ENCODE peak calls at places on chromosomes 7 and 10, in nine cellular contexts. J is sigmoid colon, L is tibial nerve, B is ovary, N is HCT116, Y is stomach, Z is adrenal gland, M is uterus, R is IMR-90. T is an unnamed sample.

GRCh38 chr7:84040365-84040764 is 154.2 kb downstream of the SEMA3A start:
- DNase-seq in R (no peak), Y (peak; percentile 27), N (no peak), B (no peak), M (no peak), J (no peak), Z (no peak), L (no peak), T (no peak)

GRCh38 chr7:22587322-22587721 is 87.3 kb upstream of the STEAP1B start:
- DNase-seq in R (no peak), Y (no peak), B (no peak), N (no peak), Z (no peak), L (no peak), M (no peak), J (no peak), T (no peak)

GRCh38 chr10:82811621-82812020 is 936.6 kb downstream of the NRG3 start:
- DNase-seq in M (no peak), L (no peak), Z (no peak), Y (no peak), R (no peak), N (no peak), B (no peak), J (no peak), T (peak; percentile 6)

GRCh38 chr10:97016728-97017473 is 168.9 kb downstream of the SLIT1 start:
- DNase-seq in R (no peak), N (no peak), J (no peak), L (no peak), Y (no peak), Z (no peak), B (no peak), M (no peak), T (no peak)

GRCh38 chr10:123562811-123563580 is 103.2 kb upstream of the GPR26 start:
- DNase-seq in Y (no peak), L (no peak), B (no peak), N (no peak), R (no peak), Z (no peak), J (peak; percentile 24), M (no peak), T (no peak)

GRCh38 chr10:51786684-51787035 is 87.3 kb upstream of the CSTF2T start:
- DNase-seq in Z (no peak), M (no peak), N (no peak), J (no peak), L (no peak), B (no peak), R (peak; percentile 45), Y (no peak), T (no peak)

GRCh38 chr7:99766484-99767099 is 17.4 kb downstream of the CYP3A4 start:
- DNase-seq in J (no peak), M (no peak), Y (no peak), N (no peak), R (no peak), Z (no peak), B (no peak), L (no peak), T (no peak)

GRCh38 chr10:103637855-103638561 is 144.5 kb downstream of the NEURL1 start:
- DNase-seq in J (peak; percentile 94), M (peak; percentile 93), N (no peak), R (peak; percentile 92), L (peak; percentile 83), Y (peak; percentile 61), B (peak; percentile 86), Z (peak; percentile 81), T (peak; percentile 83)

GRCh38 chr7:120404042-120404441 is 131.1 kb downstream of the KCND2 start:
- DNase-seq in J (no peak), L (no peak), Y (no peak), N (no peak), R (no peak), Z (no peak), M (no peak), B (no peak), T (no peak)

GRCh38 chr10:91856637-91857036 is 52.6 kb downstream of the FGFBP3 start:
- DNase-seq in L (no peak), J (no peak), Z (no peak), M (no peak), R (no peak), N (peak; percentile 3), Y (no peak), B (no peak), T (no peak)

GRCh38 chr10:48458662-48459048 is 146.2 kb downstream of the ARHGAP22 start:
- DNase-seq in N (no peak), L (no peak), Z (no peak), J (no peak), B (no peak), Y (no peak), R (no peak), M (no peak), T (no peak)

GRCh38 chr7:133504825-133505224 is 251.9 kb downstream of the EXOC4 start:
- DNase-seq in N (no peak), L (no peak), Z (no peak), R (peak; percentile 53), Y (no peak), J (no peak), B (no peak), M (no peak), T (no peak)

DNA sequence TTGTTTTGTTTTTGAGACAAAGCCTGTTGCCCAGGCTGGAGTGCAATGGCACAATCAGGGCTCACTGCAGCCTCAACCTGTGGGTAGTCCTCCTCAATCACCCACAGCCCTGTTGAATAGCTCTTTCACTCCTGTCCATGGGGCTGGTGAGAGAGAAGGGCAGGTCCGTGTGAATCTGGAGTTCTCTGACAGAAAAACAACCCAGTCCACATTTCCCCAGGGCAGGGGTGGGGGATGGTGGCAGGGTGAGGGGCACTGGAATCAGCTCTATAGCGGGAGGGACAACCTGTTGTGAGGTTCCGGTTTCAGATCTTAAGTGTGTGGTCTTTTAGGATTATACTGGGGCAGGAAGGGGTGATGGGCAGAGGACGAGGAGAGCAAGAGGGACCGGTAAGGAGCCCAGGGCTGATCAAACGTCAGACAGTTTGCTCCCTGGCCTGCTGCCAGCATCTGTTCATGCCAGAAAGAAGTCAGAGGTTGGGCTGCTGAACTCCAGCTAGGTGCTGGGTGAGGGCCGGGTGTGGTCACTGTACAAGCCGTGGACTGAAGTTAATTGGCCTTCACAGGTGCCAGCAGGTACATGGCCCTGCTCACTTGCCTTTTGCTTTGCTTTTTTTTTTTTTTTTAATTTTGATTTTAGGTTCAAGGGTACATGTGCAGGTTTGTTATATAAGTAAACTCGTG is 33.2 kb upstream of the MKRN1 start:
- DNase-seq in Y (peak; percentile 90), Z (no peak), N (peak; percentile 27), J (peak; percentile 72), R (no peak), L (peak; percentile 13), B (peak; percentile 29), M (no peak), T (peak; percentile 71)
- TF ChIP-seq POLR2A in Y (no peak), Z (no peak), N (no peak), J (no peak), R (no peak), L (no peak), B (no peak), M (no peak), T (no peak)

GRCh38 chr7:55156919-55157318 is 138.1 kb downstream of the EGFR start:
- DNase-seq in J (no peak), B (peak; percentile 42), R (no peak), Z (no peak), L (no peak), Y (no peak), M (no peak), N (no peak), T (no peak)

GRCh38 chr7:55158983-55159382 is 140.2 kb downstream of the EGFR start:
- DNase-seq in J (no peak), Y (no peak), Z (no peak), N (no peak), R (no peak), L (no peak), M (no peak), B (no peak), T (no peak)

GRCh38 chr7:55157347-55158105 is 138.7 kb downstream of the EGFR start:
- DNase-seq in Z (no peak), Y (no peak), L (no peak), R (no peak), B (peak; percentile 69), J (no peak), M (no peak), N (no peak), T (no peak)

GRCh38 chr7:55160539-55160938 is 141.7 kb downstream of the EGFR start:
- DNase-seq in J (no peak), Y (no peak), M (no peak), R (peak; percentile 94), B (no peak), L (no peak), Z (no peak), N (no peak), T (no peak)

DNA sequence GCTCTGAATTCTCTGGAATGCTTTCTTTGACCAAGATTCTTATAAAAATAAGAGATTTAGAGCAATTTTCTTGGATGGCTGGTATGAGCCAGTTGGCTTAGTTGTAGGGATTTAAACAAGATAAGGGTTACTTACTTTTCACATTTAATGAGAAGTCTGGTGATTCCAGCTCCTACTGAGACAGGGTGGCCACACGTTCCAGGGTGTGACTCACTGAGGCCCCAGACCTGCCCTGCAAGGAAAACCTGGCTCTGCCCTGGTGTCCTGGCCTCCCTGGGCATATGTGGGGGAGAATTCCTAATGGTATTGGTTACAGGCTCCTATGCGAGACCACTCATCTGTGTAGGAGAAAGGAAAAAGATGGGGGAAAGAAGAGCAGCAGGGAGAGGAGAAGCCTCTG is 139.7 kb downstream of the EGFR start:
- DNase-seq in J (no peak), Z (no peak), R (peak; percentile 69), M (no peak), Y (no peak), B (no peak), N (no peak), L (no peak), T (no peak)
- H3K27ac ChIP-seq in J (no peak overlapping the region), Z (no peak overlapping the region), R (peak overlapping the region; percentile 43), M (no peak overlapping the region), Y (no peak overlapping the region), B (no peak overlapping the region), N (no peak overlapping the region), L (no peak overlapping the region), T (no peak overlapping the region)

DNA sequence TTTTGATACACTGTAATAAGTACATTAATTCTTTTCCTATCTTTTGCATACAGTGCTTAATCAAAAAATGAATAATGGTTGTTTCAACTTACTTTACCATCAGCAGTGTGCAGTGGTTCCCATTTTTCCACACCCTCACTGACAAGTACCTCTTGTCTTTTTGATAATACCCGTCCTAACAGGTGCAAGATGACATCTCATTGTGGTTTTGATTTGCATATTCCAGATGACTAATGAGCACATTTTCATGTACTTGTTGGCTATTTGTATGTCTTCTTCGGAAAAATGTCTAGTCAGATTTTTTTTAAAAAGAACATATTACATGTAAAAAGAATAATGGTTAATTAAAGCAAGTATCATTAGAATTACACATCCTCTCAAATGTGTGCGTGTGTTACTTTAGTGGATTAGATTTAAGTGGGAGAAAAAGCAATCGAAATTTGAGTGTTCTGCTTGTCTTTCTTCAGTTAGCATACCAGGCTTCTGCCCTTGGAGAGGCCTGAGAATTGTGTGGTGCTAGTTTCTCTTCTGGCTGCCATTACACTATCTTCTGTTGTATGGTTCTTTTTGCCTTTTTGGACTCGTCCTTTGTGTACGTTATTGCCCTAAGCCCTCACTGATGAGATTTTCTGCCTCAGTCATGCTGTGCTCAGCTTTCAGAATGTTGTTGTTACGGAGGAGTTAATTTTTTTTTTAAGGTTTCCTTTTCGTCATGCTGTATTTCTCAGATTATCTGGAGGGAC is 291.2 kb downstream of the AUTS2 start:
- DNase-seq in R (no peak), N (no peak), M (no peak), Z (no peak), B (no peak), L (no peak), Y (no peak), J (no peak), T (no peak)
- H3K4me3 ChIP-seq in R (no peak overlapping the region), N (no peak overlapping the region), M (no peak overlapping the region), Z (no peak overlapping the region), B (no peak overlapping the region), L (no peak overlapping the region), Y (no peak overlapping the region), J (no peak overlapping the region), T (no peak overlapping the region)

GRCh38 chr7:74093671-74094223 is 10.1 kb downstream of the LIMK1 start:
- DNase-seq in J (peak; percentile 70), B (peak; percentile 49), L (no peak), N (no peak), Y (no peak), R (no peak), M (peak; percentile 29), Z (no peak), T (no peak)
- TF ChIP-seq POLR2A in J (no peak), B (no peak), L (no peak), N (no peak), Y (no peak), R (peak; percentile 77), M (no peak), Z (no peak), T (no peak)